ENCODE peak calls at places on chromosomes 5 and 9, in four cellular contexts. L is neural crest cell, D is fibroblast of pulmonary artery, Q is choroid plexus epithelial cell. T is an unnamed sample.

GRCh38 chr5:6820851-6821479 is 107.7 kb downstream of the TENT4A start:
- DNase-seq in L (peak; percentile 69), D (peak; percentile 16), Q (peak; percentile 20), T (no peak)

GRCh38 chr9:126706698-126707053 is 92.9 kb downstream of the LMX1B start:
- DNase-seq in L (no peak), D (no peak), Q (no peak), T (no peak)

GRCh38 chr9:37760416-37761165 is 7.0 kb downstream of the TRMT10B start:
- DNase-seq in L (no peak), D (peak; percentile 53), Q (peak; percentile 86), T (no peak)

GRCh38 chr9:9819886-9820285 is 792.9 kb downstream of the PTPRD start:
- DNase-seq in L (no peak), D (no peak), Q (no peak), T (no peak)

GRCh38 chr5:172846677-172847076 is 12.6 kb downstream of the ERGIC1 start:
- DNase-seq in L (no peak), D (no peak), Q (no peak), T (no peak)

GRCh38 chr5:121053055-121053985 is 589.2 kb downstream of the PRR16 start:
- DNase-seq in L (no peak), D (no peak), Q (no peak), T (no peak)

GRCh38 chr5:172175263-172175719 is 12.7 kb downstream of the STK10 start:
- DNase-seq in L (no peak), D (no peak), Q (no peak), T (no peak)

GRCh38 chr9:80191108-80191507 is 619.3 kb downstream of the TLE4 start:
- DNase-seq in L (no peak), D (no peak), Q (peak; percentile 4), T (no peak)

GRCh38 chr5:76789991-76790571 is 28.7 kb upstream of the F2RL1 start:
- DNase-seq in L (no peak), D (peak; percentile 72), Q (peak; percentile 50), T (no peak)

GRCh38 chr5:179405054-179405416 is 59.8 kb upstream of the ADAMTS2 start:
- DNase-seq in L (no peak), D (no peak), Q (no peak), T (no peak)

GRCh38 chr9:24936117-24936516 is 390.4 kb upstream of the IZUMO3 start:
- DNase-seq in L (no peak), D (no peak), Q (no peak), T (no peak)

GRCh38 chr9:129630967-129631672 is 5.2 kb downstream of the NTMT1 start:
- DNase-seq in L (no peak), D (peak; percentile 26), Q (peak; percentile 61), T (no peak)

GRCh38 chr9:36191290-36191645 is 547 bp downstream of the CLTA start:
- DNase-seq in L (peak; percentile 11), D (no peak), Q (peak; percentile 41), T (no peak)

GRCh38 chr9:38362912-38363588 is 29.5 kb upstream of the ALDH1B1 start:
- DNase-seq in L (peak; percentile 21), D (peak; percentile 86), Q (peak; percentile 90), T (no peak)

GRCh38 chr5:108655750-108656450 is 91.8 kb upstream of the FER start:
- DNase-seq in L (no peak), D (peak; percentile 88), Q (peak; percentile 83), T (no peak)

GRCh38 chr5:178394074-178394473 is 161.5 kb upstream of the PHYKPL start:
- DNase-seq in L (no peak), D (no peak), Q (no peak), T (peak; percentile 34)

GRCh38 chr9:98538626-98539031 is 170.1 kb downstream of the GABBR2 start:
- DNase-seq in L (no peak), D (no peak), Q (no peak), T (no peak)

GRCh38 chr5:172731286-172732073 is 39.5 kb downstream of the DUSP1 start:
- DNase-seq in L (no peak), D (no peak), Q (no peak), T (no peak)

GRCh38 chr9:121386442-121387175 is 16.6 kb upstream of the STOM start:
- DNase-seq in L (no peak), D (no peak), Q (no peak), T (no peak)

GRCh38 chr5:107869459-107870115 is 198.8 kb upstream of the EFNA5 start:
- DNase-seq in L (no peak), D (peak; percentile 67), Q (peak; percentile 75), T (no peak)

GRCh38 chr5:81256766-81257165 is 23.6 kb downstream of the CKMT2 start:
- DNase-seq in L (no peak), D (no peak), Q (no peak), T (no peak)

GRCh38 chr5:163407034-163407652 is 30.3 kb upstream of the CCNG1 start:
- DNase-seq in L (no peak), D (peak; percentile 35), Q (peak; percentile 44), T (no peak)

GRCh38 chr5:84378961-84379360 is 5.7 kb downstream of the EDIL3 start:
- DNase-seq in L (no peak), D (peak; percentile 76), Q (peak; percentile 85), T (no peak)

GRCh38 chr5:39014544-39014943 is 59.7 kb downstream of the RICTOR start:
- DNase-seq in L (no peak), D (peak; percentile 89), Q (peak; percentile 94), T (no peak)

GRCh38 chr9:68836788-68837187 is 131.7 kb downstream of the PIP5K1B start:
- DNase-seq in L (no peak), D (no peak), Q (no peak), T (no peak)

GRCh38 chr5:174340221-174340620 is 294.7 kb downstream of the NSG2 start:
- DNase-seq in L (no peak), D (peak; percentile 29), Q (no peak), T (no peak)

GRCh38 chr9:12426198-12426864 is 266.9 kb upstream of the TYRP1 start:
- DNase-seq in L (no peak), D (peak; percentile 51), Q (peak; percentile 60), T (no peak)

GRCh38 chr5:149915392-149916260 is 29.0 kb downstream of the PDE6A start:
- DNase-seq in L (no peak), D (no peak), Q (peak; percentile 81), T (no peak)

GRCh38 chr5:98734646-98735045 is 38.8 kb upstream of the RGMB start:
- DNase-seq in L (no peak), D (no peak), Q (no peak), T (no peak)

GRCh38 chr5:10452768-10453331 is 11.2 kb downstream of the ROPN1L start:
- DNase-seq in L (no peak), D (peak; percentile 94), Q (peak; percentile 95), T (no peak)

GRCh38 chr5:7010578-7010977 is 297.3 kb downstream of the TENT4A start:
- DNase-seq in L (no peak), D (no peak), Q (no peak), T (no peak)

GRCh38 chr9:93895535-93895934 is 59.6 kb downstream of the BARX1 start:
- DNase-seq in L (no peak), D (no peak), Q (no peak), T (no peak)

GRCh38 chr9:114720296-114720695 is 38.3 kb upstream of the TEX48 start:
- DNase-seq in L (no peak), D (no peak), Q (peak; percentile 26), T (no peak)

GRCh38 chr9:113187935-113188595 is 33.0 kb downstream of the FKBP15 start:
- DNase-seq in L (no peak), D (peak; percentile 95), Q (peak; percentile 98), T (no peak)

GRCh38 chr9:89438194-89438593 is 59.7 kb downstream of the SEMA4D start:
- DNase-seq in L (no peak), D (no peak), Q (no peak), T (no peak)

GRCh38 chr9:127921592-127922120 is 4.8 kb upstream of the ST6GALNAC4 start:
- DNase-seq in L (peak; percentile 83), D (peak; percentile 59), Q (peak; percentile 54), T (peak; percentile 84)

GRCh38 chr5:119368238-119368630 is 12.4 kb downstream of the TNFAIP8 start:
- DNase-seq in L (no peak), D (no peak), Q (no peak), T (no peak)

GRCh38 chr5:95816803-95817202 is 5.7 kb downstream of the GLRX start:
- DNase-seq in L (no peak), D (no peak), Q (no peak), T (no peak)

DNA sequence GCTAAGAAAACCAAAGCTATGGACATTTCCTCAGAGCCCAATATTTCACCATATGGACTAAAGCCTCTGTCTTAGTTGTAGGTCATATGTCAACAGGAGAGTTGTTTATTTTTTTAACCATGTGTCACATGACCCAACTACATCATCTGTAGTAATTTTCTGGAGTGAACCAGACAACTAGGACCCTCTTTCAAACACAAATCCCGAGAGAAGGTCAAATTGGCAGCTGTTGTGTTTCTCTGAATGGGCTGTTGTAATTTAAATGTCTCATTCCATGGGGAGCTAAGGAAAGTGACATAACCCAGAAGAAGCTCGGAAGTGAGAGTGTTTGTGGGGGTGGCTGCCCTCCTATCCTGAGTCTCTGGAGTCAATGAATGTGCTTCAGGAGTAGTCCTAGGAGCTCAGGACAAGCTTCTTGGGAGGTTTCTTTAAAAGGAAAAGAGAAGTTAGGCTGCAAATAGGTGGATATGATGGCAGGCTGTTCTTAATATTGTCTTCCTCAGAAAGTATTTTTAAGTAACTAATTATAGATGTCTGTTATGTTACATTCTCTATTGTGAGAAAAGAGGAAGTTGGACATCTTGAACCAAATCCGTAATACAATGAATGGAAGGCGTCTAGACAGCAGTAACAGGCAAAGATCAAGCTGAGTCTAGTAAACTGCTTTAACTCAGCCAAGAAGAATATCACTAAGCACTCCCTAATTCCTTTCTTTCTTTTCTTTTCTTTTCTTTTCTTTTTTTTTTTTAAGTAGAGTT is 50.1 kb downstream of the TMEM167A start:
- DNase-seq in L (no peak), D (no peak), Q (peak; percentile 23), T (no peak)
- TF ChIP-seq CTCF in L (no peak), D (no peak), Q (no peak), T (no peak)

DNA sequence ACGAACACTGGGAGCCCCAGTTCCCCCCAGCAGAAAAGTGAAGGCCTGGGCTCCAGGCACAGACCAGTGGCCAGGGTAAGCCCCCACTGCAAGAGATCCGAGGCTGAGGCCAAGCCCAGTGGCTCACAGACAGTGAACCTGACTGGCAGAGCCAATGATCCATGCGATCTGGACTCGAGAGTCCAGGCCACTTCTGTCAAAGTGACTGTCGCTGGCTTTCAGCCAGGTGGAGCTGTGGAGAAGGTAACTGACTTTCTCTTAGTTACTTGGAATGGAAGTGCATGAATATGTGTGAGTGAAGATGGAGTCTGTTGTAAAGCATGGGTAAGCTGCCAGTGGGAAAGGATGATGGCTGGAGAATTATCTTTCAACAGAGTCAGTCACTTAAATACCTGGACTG is 99.7 kb downstream of the GOLPH3 start:
- DNase-seq in L (no peak), D (no peak), Q (no peak), T (no peak)
- TF ChIP-seq CTCF in L (no peak), D (no peak), Q (no peak), T (no peak)

GRCh38 chr5:33549982-33550567 is 109.3 kb downstream of the TARS1 start:
- DNase-seq in L (no peak), D (no peak), Q (no peak), T (no peak)
- TF ChIP-seq CTCF in L (no peak), D (no peak), Q (no peak), T (no peak)

GRCh38 chr9:132670816-132671371 is 630 bp downstream of the GTF3C4 start:
- DNase-seq in L (peak; percentile 41), D (peak; percentile 38), Q (peak; percentile 26), T (no peak)

GRCh38 chr9:132674485-132674884 is 4.2 kb downstream of the GTF3C4 start:
- DNase-seq in L (no peak), D (no peak), Q (no peak), T (no peak)

GRCh38 chr9:132672413-132672690 is 2.1 kb downstream of the GTF3C4 start:
- DNase-seq in L (no peak), D (no peak), Q (no peak), T (no peak)

GRCh38 chr9:132671620-132672412 is 1.6 kb downstream of the GTF3C4 start:
- DNase-seq in L (no peak), D (no peak), Q (no peak), T (no peak)

GRCh38 chr9:132673355-132673754 is 3.1 kb downstream of the GTF3C4 start:
- DNase-seq in L (peak; percentile 5), D (peak; percentile 61), Q (peak; percentile 70), T (no peak)
- TF ChIP-seq CTCF in L (peak; percentile 54), D (peak; percentile 37), Q (peak; percentile 42), T (peak; percentile 18)

T was measured in mesothelial cell of epicardium.